ENCODE peak calls at places on chromosomes 3 and 15, in nine cellular contexts. E is IMR-90; A is CD4-positive, CD25-positive, alpha-beta regulatory T cell; Z is thoracic aorta; O is BE2C; V is AG04450; Y is heart left ventricle; D is CD4-positive, alpha-beta memory T cell; H is psoas muscle. J is an unnamed sample.

GRCh38 chr15:89429023-89429422 is 67.4 kb downstream of the RHCG start:
- DNase-seq in Z (no peak), V (no peak), E (no peak), A (no peak), Y (no peak), D (no peak), O (peak; percentile 64), H (no peak), J (no peak)

GRCh38 chr3:127734181-127734720 is 61.5 kb downstream of the ABTB1 start:
- DNase-seq in D (no peak), V (no peak), H (no peak), Y (no peak), Z (no peak), A (no peak), O (no peak), E (no peak), J (no peak)

GRCh38 chr3:138950006-138950644 is 3.1 kb downstream of the FOXL2NB start:
- DNase-seq in A (peak; percentile 11), D (peak; percentile 41), Z (no peak), E (peak; percentile 28), Y (no peak), H (no peak), V (no peak), O (peak; percentile 30), J (no peak)

GRCh38 chr3:170565495-170565894 is 20.4 kb downstream of the SLC7A14 start:
- DNase-seq in A (no peak), D (no peak), H (no peak), Y (no peak), O (no peak), Z (no peak), V (no peak), E (no peak), J (no peak)

GRCh38 chr15:93018574-93018973 is 70.4 kb downstream of the RGMA start:
- DNase-seq in H (no peak), V (no peak), O (no peak), D (no peak), Z (no peak), E (no peak), Y (no peak), A (no peak), J (no peak)

GRCh38 chr3:71305246-71306206 is 278.0 kb downstream of the FOXP1 start:
- DNase-seq in A (peak; percentile 29), O (no peak), Y (no peak), H (peak; percentile 64), E (peak; percentile 57), V (no peak), D (no peak), Z (no peak), J (no peak)

GRCh38 chr3:139252719-139253118 is 91.1 kb upstream of the MRPS22 start:
- DNase-seq in D (no peak), Z (no peak), V (no peak), Y (no peak), H (no peak), O (no peak), E (no peak), A (no peak), J (no peak)

GRCh38 chr3:181637056-181637798 is 74.5 kb upstream of the SOX2 start:
- DNase-seq in H (no peak), Z (no peak), D (no peak), O (no peak), V (no peak), E (no peak), Y (no peak), A (no peak), J (no peak)

GRCh38 chr3:128380295-128380694 is 86.4 kb downstream of the DNAJB8 start:
- DNase-seq in V (no peak), E (no peak), H (no peak), Y (no peak), A (no peak), Z (no peak), O (no peak), D (no peak), J (no peak)

GRCh38 chr3:73188707-73189106 is 127.2 kb downstream of the EBLN2 start:
- DNase-seq in H (no peak), Y (no peak), V (no peak), A (no peak), E (no peak), O (peak; percentile 12), D (no peak), Z (no peak), J (no peak)

GRCh38 chr15:98865397-98866339 is 141.9 kb downstream of the PGPEP1L start:
- DNase-seq in D (peak; percentile 84), Y (peak; percentile 90), Z (no peak), V (no peak), E (peak; percentile 68), O (peak; percentile 95), A (peak; percentile 62), H (peak; percentile 89), J (peak; percentile 92)

GRCh38 chr15:52795464-52796227 is 5.5 kb upstream of the ONECUT1 start:
- DNase-seq in O (no peak), E (no peak), D (no peak), Z (no peak), V (no peak), H (no peak), A (no peak), Y (no peak), J (no peak)

GRCh38 chr15:36422631-36423030 is 156.8 kb upstream of the CDIN1 start:
- DNase-seq in V (no peak), D (no peak), E (no peak), Z (no peak), A (no peak), Y (no peak), H (no peak), O (no peak), J (no peak)

GRCh38 chr3:97138914-97139541 is 324.6 kb downstream of the EPHA6 start:
- DNase-seq in A (no peak), D (no peak), H (no peak), O (peak; percentile 11), Z (no peak), E (no peak), V (no peak), Y (no peak), J (no peak)

GRCh38 chr15:100602822-100603393 is 519 bp downstream of the ASB7 start:
- DNase-seq in Z (no peak), V (no peak), A (peak; percentile 45), Y (no peak), E (peak; percentile 20), O (no peak), D (peak; percentile 72), H (no peak), J (no peak)

GRCh38 chr15:71651750-71652186 is 158.6 kb upstream of the NR2E3 start:
- DNase-seq in V (peak; percentile 66), H (no peak), E (peak; percentile 86), D (no peak), Z (peak; percentile 7), Y (no peak), O (peak; percentile 36), A (no peak), J (no peak)

GRCh38 chr15:49887604-49888340 is 231.3 kb downstream of the ATP8B4 start:
- DNase-seq in E (no peak), Y (no peak), O (no peak), Z (no peak), H (no peak), D (no peak), A (no peak), V (no peak), J (no peak)

GRCh38 chr3:41126961-41127360 is 72.3 kb upstream of the CTNNB1 start:
- DNase-seq in Z (no peak), Y (no peak), E (no peak), H (no peak), V (no peak), D (no peak), O (no peak), A (no peak), J (no peak)
- H3K9me3 ChIP-seq in Z (peaks cover 17% of the 10 kb centered on the region), Y (peaks cover 7% of the 10 kb centered on the region), E (peaks cover 4% of the 10 kb centered on the region), H (peaks cover 13% of the 10 kb centered on the region), V (no peaks in the 10 kb centered on the region), D (no peaks in the 10 kb centered on the region), O (no peaks in the 10 kb centered on the region), A (peaks cover 4% of the 10 kb centered on the region), J (peaks cover 4% of the 10 kb centered on the region)

DNA sequence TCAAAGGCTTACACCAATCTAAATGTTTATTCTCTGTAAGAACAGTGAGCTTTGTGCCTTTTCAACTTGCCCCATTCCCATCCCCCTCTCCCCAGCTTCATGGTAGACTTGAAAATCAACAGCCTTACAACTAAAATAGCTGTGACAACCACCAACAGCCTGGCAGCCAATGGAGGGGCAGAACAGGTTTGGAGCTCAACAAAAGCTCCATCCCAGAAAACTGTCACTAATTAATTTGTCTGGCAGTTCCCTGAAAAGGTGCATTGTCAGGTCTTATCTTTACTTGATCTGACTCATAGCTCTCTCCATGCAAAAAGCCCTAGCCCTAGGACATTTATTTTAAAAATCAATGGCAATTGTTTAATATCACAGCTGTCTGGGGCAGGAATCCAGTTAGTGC is 22.6 kb downstream of the MTHFS start:
- DNase-seq in H (no peak), A (no peak), D (no peak), Z (no peak), V (no peak), E (no peak), O (no peak), Y (no peak), J (no peak)
- H3K9me3 ChIP-seq in H (peaks cover 30% of the 10 kb centered on the region), A (peaks cover 35% of the 10 kb centered on the region), D (peaks cover 26% of the 10 kb centered on the region), Z (peaks cover 26% of the 10 kb centered on the region), V (peaks cover 12% of the 10 kb centered on the region), E (peaks cover 7% of the 10 kb centered on the region), O (no peaks in the 10 kb centered on the region), Y (peaks cover 42% of the 10 kb centered on the region), J (peaks cover 5% of the 10 kb centered on the region)

DNA sequence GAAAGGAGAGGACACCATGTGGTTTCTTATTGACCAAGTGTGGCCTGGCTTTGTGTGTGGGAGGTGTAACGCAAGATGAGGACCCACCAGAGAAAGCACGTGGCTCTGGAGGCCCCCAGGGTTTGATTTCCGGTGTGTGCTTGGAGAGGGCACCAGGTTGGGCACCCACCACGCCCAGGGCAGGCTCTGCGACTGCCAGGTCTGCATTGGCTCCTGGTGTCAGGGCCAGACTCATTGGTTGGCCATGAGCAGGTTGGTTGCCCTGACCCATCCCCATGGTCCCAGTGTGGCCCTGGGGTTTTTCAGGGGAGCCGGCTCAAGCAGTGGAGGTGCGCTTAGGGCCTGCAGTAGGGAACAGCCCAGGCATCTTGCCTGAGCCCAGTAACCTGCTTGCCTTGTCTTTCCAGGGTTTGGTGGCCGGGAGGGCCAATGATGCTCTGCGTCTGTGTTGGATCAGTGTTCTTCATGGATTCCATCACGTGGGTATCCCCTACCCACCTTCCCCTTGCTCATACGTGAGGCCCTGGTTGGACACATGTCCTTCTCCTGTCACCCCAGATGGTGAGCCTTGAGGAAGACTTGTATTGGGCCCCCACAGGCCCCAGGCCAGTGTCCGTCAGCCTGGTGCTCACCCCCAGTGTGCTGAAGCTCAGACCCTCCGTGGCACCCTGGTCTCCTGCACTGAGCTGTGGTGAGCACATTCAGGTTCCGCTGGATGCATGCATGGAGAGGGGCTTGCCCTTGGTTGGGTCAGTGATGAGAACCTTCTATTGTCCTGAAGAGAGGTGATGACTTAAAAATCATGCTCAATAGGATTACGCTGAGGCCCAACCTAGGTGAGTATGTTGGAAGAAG is 193.9 kb downstream of the UBE3A start:
- DNase-seq in V (no peak), E (no peak), H (peak; percentile 41), A (no peak), Z (no peak), O (peak; percentile 1), D (no peak), Y (peak; percentile 34), J (peak; percentile 30)
- H3K9me3 ChIP-seq in V (peaks cover 99% of the 10 kb centered on the region), E (peaks cover 69% of the 10 kb centered on the region), H (no peaks in the 10 kb centered on the region), A (no peaks in the 10 kb centered on the region), Z (peaks cover 3% of the 10 kb centered on the region), O (no peaks in the 10 kb centered on the region), D (no peaks in the 10 kb centered on the region), Y (no peaks in the 10 kb centered on the region), J (no peaks in the 10 kb centered on the region)

DNA sequence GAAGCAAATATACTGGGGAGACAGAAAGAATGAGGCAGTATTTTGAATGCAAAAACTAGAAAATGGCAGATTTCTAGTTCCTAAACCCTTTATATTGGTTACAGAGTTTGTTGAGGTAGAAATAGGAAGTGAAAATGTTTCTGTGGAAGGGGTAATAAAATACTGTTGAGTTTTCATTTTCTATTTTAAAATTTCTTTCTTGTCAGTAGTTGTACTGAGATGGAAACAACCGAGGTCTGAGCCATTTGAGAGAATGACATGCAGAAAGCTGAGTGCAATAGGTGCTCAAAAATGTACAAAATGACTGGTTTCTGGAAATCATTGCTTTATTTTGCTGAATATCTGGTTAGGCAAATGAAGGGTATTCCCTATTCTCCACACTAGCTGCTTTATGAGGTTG is 361.4 kb downstream of the CHL1 start:
- DNase-seq in Y (no peak), V (no peak), O (no peak), A (no peak), D (no peak), E (no peak), Z (no peak), H (no peak), J (no peak)
- H3K9me3 ChIP-seq in Y (no peaks in the 10 kb centered on the region), V (no peaks in the 10 kb centered on the region), O (no peaks in the 10 kb centered on the region), A (no peaks in the 10 kb centered on the region), D (no peaks in the 10 kb centered on the region), E (peaks cover 12% of the 10 kb centered on the region), Z (no peaks in the 10 kb centered on the region), H (no peaks in the 10 kb centered on the region), J (no peaks in the 10 kb centered on the region)

J was measured in right cardiac atrium.